ENCODE peak calls at places on chromosomes 7 and 10, in nine cellular contexts. One of them, this sample, is unnamed.

GRCh38 chr10:60282771-60283353 is 106.8 kb downstream of the ANK3 start:
- DNase-seq in heart right ventricle: no peak
- DNase-seq in cardiac muscle cell: peak; percentile 38
- DNase-seq in IMR-90: peak; percentile 56
- DNase-seq in right cardiac atrium: no peak
- DNase-seq in CD8-positive, alpha-beta T cell: no peak
- DNase-seq in body of pancreas: peak; percentile 18
- DNase-seq in ovary: no peak
- DNase-seq in breast epithelium: no peak
- DNase-seq in this sample: no peak

GRCh38 chr10:44399478-44400451 is 14.9 kb upstream of the CXCL12 start:
- DNase-seq in heart right ventricle: no peak
- DNase-seq in cardiac muscle cell: no peak
- DNase-seq in IMR-90: no peak
- DNase-seq in right cardiac atrium: no peak
- DNase-seq in CD8-positive, alpha-beta T cell: no peak
- DNase-seq in body of pancreas: no peak
- DNase-seq in ovary: no peak
- DNase-seq in breast epithelium: no peak
- DNase-seq in this sample: no peak

GRCh38 chr7:23462846-23463245 is 7.4 kb downstream of the IGF2BP3 start:
- DNase-seq in heart right ventricle: no peak
- DNase-seq in cardiac muscle cell: peak; percentile 64
- DNase-seq in IMR-90: peak; percentile 67
- DNase-seq in right cardiac atrium: no peak
- DNase-seq in CD8-positive, alpha-beta T cell: no peak
- DNase-seq in body of pancreas: no peak
- DNase-seq in ovary: no peak
- DNase-seq in breast epithelium: no peak
- DNase-seq in this sample: no peak

GRCh38 chr7:131895541-131896173 is 339.2 kb upstream of the PODXL start:
- DNase-seq in heart right ventricle: no peak
- DNase-seq in cardiac muscle cell: peak; percentile 69
- DNase-seq in IMR-90: peak; percentile 70
- DNase-seq in right cardiac atrium: no peak
- DNase-seq in CD8-positive, alpha-beta T cell: no peak
- DNase-seq in body of pancreas: no peak
- DNase-seq in ovary: no peak
- DNase-seq in breast epithelium: no peak
- DNase-seq in this sample: no peak

GRCh38 chr7:111741811-111742240 is 179.5 kb upstream of the IMMP2L start:
- DNase-seq in heart right ventricle: no peak
- DNase-seq in cardiac muscle cell: peak; percentile 84
- DNase-seq in IMR-90: peak; percentile 76
- DNase-seq in right cardiac atrium: peak; percentile 62
- DNase-seq in CD8-positive, alpha-beta T cell: no peak
- DNase-seq in body of pancreas: peak; percentile 77
- DNase-seq in ovary: peak; percentile 33
- DNase-seq in breast epithelium: peak; percentile 32
- DNase-seq in this sample: no peak

GRCh38 chr7:128934361-128935352 is 3.1 kb upstream of the IRF5 start:
- DNase-seq in heart right ventricle: no peak
- DNase-seq in cardiac muscle cell: no peak
- DNase-seq in IMR-90: no peak
- DNase-seq in right cardiac atrium: no peak
- DNase-seq in CD8-positive, alpha-beta T cell: no peak
- DNase-seq in body of pancreas: no peak
- DNase-seq in ovary: no peak
- DNase-seq in breast epithelium: no peak
- DNase-seq in this sample: no peak

GRCh38 chr7:85341973-85342372 is 155.1 kb upstream of the SEMA3D start:
- DNase-seq in heart right ventricle: no peak
- DNase-seq in cardiac muscle cell: no peak
- DNase-seq in IMR-90: no peak
- DNase-seq in right cardiac atrium: no peak
- DNase-seq in CD8-positive, alpha-beta T cell: no peak
- DNase-seq in body of pancreas: no peak
- DNase-seq in ovary: no peak
- DNase-seq in breast epithelium: no peak
- DNase-seq in this sample: no peak

GRCh38 chr7:407706-408539 is 111.7 kb downstream of the PDGFA start:
- DNase-seq in heart right ventricle: no peak
- DNase-seq in cardiac muscle cell: no peak
- DNase-seq in IMR-90: no peak
- DNase-seq in right cardiac atrium: peak; percentile 21
- DNase-seq in CD8-positive, alpha-beta T cell: no peak
- DNase-seq in body of pancreas: no peak
- DNase-seq in ovary: no peak
- DNase-seq in breast epithelium: no peak
- DNase-seq in this sample: no peak

DNA sequence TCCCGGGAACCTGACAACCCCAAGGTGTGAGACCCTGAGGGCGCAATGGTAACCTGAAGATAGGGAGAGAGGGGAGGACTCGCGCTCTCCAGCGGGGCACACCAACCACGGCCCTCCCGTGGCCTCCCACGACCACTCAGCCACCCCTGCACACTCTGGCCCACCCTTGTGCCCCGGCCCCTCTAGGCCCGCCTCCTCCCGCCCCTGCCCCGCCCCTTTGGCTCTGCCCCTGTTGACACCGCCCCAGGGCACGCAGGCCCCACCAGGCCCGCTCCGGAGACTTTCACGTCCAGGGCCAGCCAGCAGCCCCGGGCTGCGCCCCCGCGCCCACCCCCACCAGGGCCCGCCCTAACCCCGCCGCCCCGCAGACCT is 11.0 kb downstream of the ATG9B start:
- DNase-seq in heart right ventricle: no peak
- DNase-seq in cardiac muscle cell: no peak
- DNase-seq in IMR-90: no peak
- DNase-seq in right cardiac atrium: no peak
- DNase-seq in CD8-positive, alpha-beta T cell: no peak
- DNase-seq in body of pancreas: no peak
- DNase-seq in ovary: no peak
- DNase-seq in breast epithelium: no peak
- DNase-seq in this sample: no peak
- H3K4me3 ChIP-seq in heart right ventricle: peak overlapping the region; percentile 46
- H3K4me3 ChIP-seq in cardiac muscle cell: no peak overlapping the region
- H3K4me3 ChIP-seq in IMR-90: no peak overlapping the region
- H3K4me3 ChIP-seq in right cardiac atrium: no peak overlapping the region
- H3K4me3 ChIP-seq in CD8-positive, alpha-beta T cell: peak overlapping the region; percentile 27
- H3K4me3 ChIP-seq in body of pancreas: no peak overlapping the region
- H3K4me3 ChIP-seq in ovary: no peak overlapping the region
- H3K4me3 ChIP-seq in breast epithelium: peak overlapping the region; percentile 47
- H3K4me3 ChIP-seq in this sample: peak overlapping the region; percentile 57

GRCh38 chr10:33334170-33334838 is at the start of gene NRP1:
- DNase-seq in heart right ventricle: peak; percentile 43
- DNase-seq in cardiac muscle cell: peak; percentile 29
- DNase-seq in IMR-90: no peak
- DNase-seq in right cardiac atrium: peak; percentile 73
- DNase-seq in CD8-positive, alpha-beta T cell: no peak
- DNase-seq in body of pancreas: peak; percentile 23
- DNase-seq in ovary: peak; percentile 25
- DNase-seq in breast epithelium: no peak
- DNase-seq in this sample: peak; percentile 35

GRCh38 chr10:33336606-33337334 is 2.3 kb upstream of the NRP1 start:
- DNase-seq in heart right ventricle: peak; percentile 80
- DNase-seq in cardiac muscle cell: peak; percentile 63
- DNase-seq in IMR-90: no peak
- DNase-seq in right cardiac atrium: peak; percentile 91
- DNase-seq in CD8-positive, alpha-beta T cell: no peak
- DNase-seq in body of pancreas: peak; percentile 34
- DNase-seq in ovary: peak; percentile 62
- DNase-seq in breast epithelium: no peak
- DNase-seq in this sample: peak; percentile 78

GRCh38 chr10:33334839-33335549 is 527 bp upstream of the NRP1 start:
- DNase-seq in heart right ventricle: peak; percentile 82
- DNase-seq in cardiac muscle cell: peak; percentile 95
- DNase-seq in IMR-90: peak; percentile 87
- DNase-seq in right cardiac atrium: peak; percentile 94
- DNase-seq in CD8-positive, alpha-beta T cell: no peak
- DNase-seq in body of pancreas: peak; percentile 76
- DNase-seq in ovary: peak; percentile 82
- DNase-seq in breast epithelium: peak; percentile 49
- DNase-seq in this sample: peak; percentile 83

GRCh38 chr10:33335800-33336605 is 1.5 kb upstream of the NRP1 start:
- DNase-seq in heart right ventricle: peak; percentile 81
- DNase-seq in cardiac muscle cell: peak; percentile 87
- DNase-seq in IMR-90: peak; percentile 44
- DNase-seq in right cardiac atrium: peak; percentile 94
- DNase-seq in CD8-positive, alpha-beta T cell: no peak
- DNase-seq in body of pancreas: peak; percentile 79
- DNase-seq in ovary: peak; percentile 73
- DNase-seq in breast epithelium: peak; percentile 43
- DNase-seq in this sample: peak; percentile 82

DNA sequence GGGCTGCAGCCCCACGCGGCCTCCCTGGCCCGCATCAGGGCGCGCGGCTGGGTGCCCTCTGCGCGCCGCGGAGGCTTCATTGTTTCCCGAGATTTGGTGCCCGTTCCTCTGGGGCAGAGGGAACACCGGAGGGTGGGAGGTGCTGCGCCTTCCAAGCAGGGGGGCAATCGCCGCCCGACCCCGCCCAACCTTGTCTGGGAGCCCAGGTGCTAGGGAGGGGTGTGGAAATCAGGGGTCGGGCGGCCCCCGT is 1.0 kb upstream of the NRP1 start:
- DNase-seq in heart right ventricle: no peak
- DNase-seq in cardiac muscle cell: peak; percentile 54
- DNase-seq in IMR-90: no peak
- DNase-seq in right cardiac atrium: peak; percentile 82
- DNase-seq in CD8-positive, alpha-beta T cell: no peak
- DNase-seq in body of pancreas: no peak
- DNase-seq in ovary: no peak
- DNase-seq in breast epithelium: no peak
- DNase-seq in this sample: peak; percentile 54
- H3K27ac ChIP-seq in heart right ventricle: peak overlapping the region; percentile 98
- H3K27ac ChIP-seq in cardiac muscle cell: peak overlapping the region; percentile 96
- H3K27ac ChIP-seq in IMR-90: peak overlapping the region; percentile 91
- H3K27ac ChIP-seq in right cardiac atrium: peak overlapping the region; percentile 91
- H3K27ac ChIP-seq in CD8-positive, alpha-beta T cell: no peak overlapping the region
- H3K27ac ChIP-seq in body of pancreas: peak overlapping the region; percentile 86
- H3K27ac ChIP-seq in ovary: peak overlapping the region; percentile 93
- H3K27ac ChIP-seq in breast epithelium: peak overlapping the region; percentile 84
- H3K27ac ChIP-seq in this sample: peak overlapping the region; percentile 99

DNA sequence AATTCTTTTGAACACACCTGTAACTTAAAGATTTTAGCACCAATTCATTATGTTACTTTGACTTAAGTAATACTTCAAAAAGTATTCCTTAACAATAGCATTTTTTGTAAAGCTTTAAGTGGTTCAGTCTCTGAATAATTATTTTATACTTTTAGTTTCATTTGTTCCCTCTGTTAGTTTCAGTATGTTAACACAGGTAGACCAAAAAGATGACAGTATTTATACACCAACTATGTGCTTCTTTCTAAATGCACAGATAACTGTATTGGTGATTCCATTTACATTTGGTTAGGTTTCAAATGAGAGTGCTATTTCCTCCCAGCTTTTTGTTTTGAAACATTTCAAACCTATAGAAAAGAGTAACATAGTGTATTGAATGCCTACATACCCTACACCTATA is 14.0 kb downstream of the RALA start:
- DNase-seq in heart right ventricle: no peak
- DNase-seq in cardiac muscle cell: no peak
- DNase-seq in IMR-90: no peak
- DNase-seq in right cardiac atrium: no peak
- DNase-seq in CD8-positive, alpha-beta T cell: no peak
- DNase-seq in body of pancreas: no peak
- DNase-seq in ovary: no peak
- DNase-seq in breast epithelium: no peak
- DNase-seq in this sample: no peak
- H3K4me1 ChIP-seq in heart right ventricle: peaks cover 38% of the 10 kb centered on the region
- H3K4me1 ChIP-seq in cardiac muscle cell: peaks cover 7% of the 10 kb centered on the region
- H3K4me1 ChIP-seq in IMR-90: peaks cover 5% of the 10 kb centered on the region
- H3K4me1 ChIP-seq in right cardiac atrium: peaks cover 7% of the 10 kb centered on the region
- H3K4me1 ChIP-seq in CD8-positive, alpha-beta T cell: peaks cover 71% of the 10 kb centered on the region
- H3K4me1 ChIP-seq in body of pancreas: no peaks in the 10 kb centered on the region
- H3K4me1 ChIP-seq in ovary: no peaks in the 10 kb centered on the region
- H3K4me1 ChIP-seq in breast epithelium: no peaks in the 10 kb centered on the region
- H3K4me1 ChIP-seq in this sample: peaks cover 52% of the 10 kb centered on the region

DNA sequence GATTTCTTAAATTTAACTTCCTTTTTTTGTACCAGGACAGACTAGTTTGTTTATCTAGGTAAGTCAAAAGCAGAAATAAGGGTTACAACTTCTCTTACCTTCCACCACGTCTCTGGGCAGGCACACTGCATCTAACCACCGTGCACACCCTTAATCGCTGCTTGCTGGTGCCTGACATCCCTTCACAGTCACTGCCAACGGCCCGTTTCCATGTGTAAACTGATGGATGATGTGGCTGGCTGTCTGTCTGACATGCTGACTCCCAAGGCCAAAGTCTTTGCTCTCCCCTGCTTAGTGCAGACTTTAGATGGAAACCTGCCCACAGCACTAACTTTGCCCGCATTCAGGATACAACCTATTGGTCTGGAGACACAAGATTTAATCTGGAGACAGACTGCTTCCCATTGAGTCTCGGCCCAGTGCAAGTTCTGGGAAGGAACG is 1.1 kb downstream of the TMEM273 start:
- DNase-seq in heart right ventricle: peak; percentile 39
- DNase-seq in cardiac muscle cell: no peak
- DNase-seq in IMR-90: no peak
- DNase-seq in right cardiac atrium: no peak
- DNase-seq in CD8-positive, alpha-beta T cell: no peak
- DNase-seq in body of pancreas: no peak
- DNase-seq in ovary: no peak
- DNase-seq in breast epithelium: no peak
- DNase-seq in this sample: no peak
- H3K4me3 ChIP-seq in heart right ventricle: peak overlapping the region; percentile 58
- H3K4me3 ChIP-seq in cardiac muscle cell: no peak overlapping the region
- H3K4me3 ChIP-seq in IMR-90: no peak overlapping the region
- H3K4me3 ChIP-seq in right cardiac atrium: peak overlapping the region; percentile 12
- H3K4me3 ChIP-seq in CD8-positive, alpha-beta T cell: no peak overlapping the region
- H3K4me3 ChIP-seq in body of pancreas: no peak overlapping the region
- H3K4me3 ChIP-seq in ovary: no peak overlapping the region
- H3K4me3 ChIP-seq in breast epithelium: peak overlapping the region; percentile 31
- H3K4me3 ChIP-seq in this sample: peak overlapping the region; percentile 62

DNA sequence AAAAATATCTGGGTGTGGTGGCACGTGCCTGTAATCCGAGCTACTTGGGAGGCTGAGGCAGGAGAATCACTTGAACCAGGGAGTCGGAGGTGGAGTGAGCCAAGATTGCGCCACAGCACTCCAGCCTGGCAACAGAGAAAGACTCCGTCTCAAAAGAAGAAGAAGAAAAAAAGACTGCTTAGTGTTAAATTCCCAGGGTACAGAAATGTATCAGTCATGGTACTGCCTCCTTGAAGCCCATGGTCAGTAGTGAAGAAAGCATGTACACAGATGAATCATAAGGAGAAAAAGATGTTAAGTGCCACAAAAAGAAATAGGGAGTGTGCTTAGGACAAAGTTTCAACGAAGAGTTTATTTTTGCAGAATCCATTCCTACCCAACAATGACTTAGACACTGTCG is 62.5 kb upstream of the KMT2E start:
- DNase-seq in heart right ventricle: peak; percentile 33
- DNase-seq in cardiac muscle cell: peak; percentile 50
- DNase-seq in IMR-90: peak; percentile 73
- DNase-seq in right cardiac atrium: peak; percentile 71
- DNase-seq in CD8-positive, alpha-beta T cell: no peak
- DNase-seq in body of pancreas: no peak
- DNase-seq in ovary: no peak
- DNase-seq in breast epithelium: no peak
- DNase-seq in this sample: no peak
- H3K27ac ChIP-seq in heart right ventricle: peak overlapping the region; percentile 68
- H3K27ac ChIP-seq in cardiac muscle cell: no peak overlapping the region
- H3K27ac ChIP-seq in IMR-90: peak overlapping the region; percentile 31
- H3K27ac ChIP-seq in right cardiac atrium: no peak overlapping the region
- H3K27ac ChIP-seq in CD8-positive, alpha-beta T cell: no peak overlapping the region
- H3K27ac ChIP-seq in body of pancreas: no peak overlapping the region
- H3K27ac ChIP-seq in ovary: no peak overlapping the region
- H3K27ac ChIP-seq in breast epithelium: peak overlapping the region; percentile 67
- H3K27ac ChIP-seq in this sample: peak overlapping the region; percentile 73